ENCODE peak calls at places on chromosomes 3 and 15, in seven cellular contexts. A is AG09319, E is neural crest cell, O is SK-N-SH, V is adrenal gland, D is endothelial cell of umbilical vein, C is dorsolateral prefrontal cortex. J is an unnamed sample.

GRCh38 chr3:39752019-39752637 is 57.3 kb upstream of the MYRIP start:
- DNase-seq in D (peak; percentile 44), A (no peak), C (no peak), O (no peak), E (no peak), V (no peak), J (no peak)

GRCh38 chr3:189286188-189286587 is 114.4 kb downstream of the TPRG1 start:
- DNase-seq in A (no peak), C (no peak), V (no peak), E (no peak), D (no peak), O (no peak), J (no peak)

GRCh38 chr15:55799287-55800212 is 56.6 kb upstream of the PRTG start:
- DNase-seq in V (peak; percentile 20), E (peak; percentile 87), O (peak; percentile 73), A (no peak), C (no peak), D (peak; percentile 69), J (peak; percentile 54)

GRCh38 chr3:197942956-197943556 is 6.9 kb upstream of the RPL35A start:
- DNase-seq in D (peak; percentile 62), V (no peak), E (no peak), A (no peak), C (no peak), O (peak; percentile 65), J (peak; percentile 49)

GRCh38 chr15:72117448-72117697 is 577 bp downstream of the MYO9A start:
- DNase-seq in V (peak; percentile 80), D (no peak), A (peak; percentile 57), E (no peak), O (peak; percentile 79), C (no peak), J (peak; percentile 78)

GRCh38 chr3:78140866-78141658 is 1101.2 kb downstream of the ROBO2 start:
- DNase-seq in C (no peak), D (peak; percentile 61), O (no peak), V (no peak), A (no peak), E (no peak), J (no peak)

GRCh38 chr3:150447084-150447483 is 39.0 kb downstream of the TSC22D2 start:
- DNase-seq in C (no peak), O (no peak), D (peak; percentile 32), E (no peak), A (no peak), V (no peak), J (no peak)

GRCh38 chr3:71753716-71754609 is at the start of gene GPR27:
- DNase-seq in A (no peak), E (peak; percentile 25), C (no peak), O (peak; percentile 85), V (no peak), D (peak; percentile 48), J (no peak)

GRCh38 chr15:95875141-95875643 is 455.3 kb upstream of the NR2F2 start:
- DNase-seq in E (no peak), V (peak; percentile 53), A (peak; percentile 52), D (peak; percentile 48), C (no peak), O (no peak), J (no peak)

GRCh38 chr15:72284781-72285180 is 12.4 kb upstream of the PARP6 start:
- DNase-seq in V (no peak), D (no peak), A (no peak), E (no peak), C (no peak), O (no peak), J (no peak)

GRCh38 chr3:181716916-181717315 is 5.2 kb downstream of the SOX2 start:
- DNase-seq in C (no peak), D (no peak), V (no peak), O (no peak), E (no peak), A (no peak), J (no peak)

DNA sequence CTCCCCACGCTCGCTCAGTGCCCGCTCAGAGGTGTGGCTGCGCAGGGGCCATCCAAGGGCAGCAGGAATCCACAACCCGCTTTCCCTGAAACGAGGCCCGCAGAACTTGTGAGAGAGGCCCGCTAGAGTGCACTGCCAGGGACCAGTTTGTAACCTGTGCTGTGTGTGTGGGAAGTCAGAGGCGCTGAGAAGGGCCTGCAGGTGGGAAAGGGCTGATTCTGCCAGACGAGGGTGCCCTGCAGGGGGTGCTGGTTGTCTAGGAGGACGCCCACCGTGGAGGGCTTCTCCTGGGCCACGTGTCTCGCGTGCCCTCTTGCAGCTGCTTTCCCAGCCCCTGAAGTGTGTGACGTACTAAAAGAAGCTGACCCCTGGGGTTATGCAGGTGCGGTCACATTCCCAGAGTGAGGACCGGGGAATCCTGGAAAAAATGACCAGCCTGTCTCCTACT is 83.3 kb downstream of the C3orf70 start:
- DNase-seq in C (no peak), A (no peak), E (peak; percentile 40), V (no peak), O (peak; percentile 51), D (no peak), J (no peak)
- TF ChIP-seq CTCF in C (no peak), A (no peak), E (peak; percentile 32), V (no peak), O (peak; percentile 10), D (no peak), J (no peak)

DNA sequence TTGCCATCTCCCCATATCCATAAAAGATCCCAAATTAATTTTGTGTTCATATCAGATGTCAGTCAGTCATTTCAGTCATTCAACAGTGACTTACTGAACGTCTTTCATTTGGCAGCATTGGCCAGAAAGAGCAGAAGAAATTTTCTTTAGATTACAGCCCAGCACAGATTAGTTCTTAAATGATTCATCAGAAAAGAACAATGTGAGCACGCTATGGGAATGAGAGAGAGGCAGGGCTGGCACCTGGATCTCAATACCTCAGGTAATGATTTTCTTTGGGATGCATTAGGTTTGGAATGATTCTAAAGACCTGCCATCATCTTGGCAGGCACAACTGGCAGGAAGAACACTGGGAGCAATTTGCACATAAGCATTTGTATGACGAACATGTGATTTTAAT is 41.6 kb downstream of the FBN1 start:
- DNase-seq in V (no peak), A (no peak), E (no peak), D (peak; percentile 41), O (no peak), C (no peak), J (no peak)
- TF ChIP-seq CTCF in V (no peak), A (no peak), E (no peak), D (no peak), O (no peak), C (no peak), J (no peak)

DNA sequence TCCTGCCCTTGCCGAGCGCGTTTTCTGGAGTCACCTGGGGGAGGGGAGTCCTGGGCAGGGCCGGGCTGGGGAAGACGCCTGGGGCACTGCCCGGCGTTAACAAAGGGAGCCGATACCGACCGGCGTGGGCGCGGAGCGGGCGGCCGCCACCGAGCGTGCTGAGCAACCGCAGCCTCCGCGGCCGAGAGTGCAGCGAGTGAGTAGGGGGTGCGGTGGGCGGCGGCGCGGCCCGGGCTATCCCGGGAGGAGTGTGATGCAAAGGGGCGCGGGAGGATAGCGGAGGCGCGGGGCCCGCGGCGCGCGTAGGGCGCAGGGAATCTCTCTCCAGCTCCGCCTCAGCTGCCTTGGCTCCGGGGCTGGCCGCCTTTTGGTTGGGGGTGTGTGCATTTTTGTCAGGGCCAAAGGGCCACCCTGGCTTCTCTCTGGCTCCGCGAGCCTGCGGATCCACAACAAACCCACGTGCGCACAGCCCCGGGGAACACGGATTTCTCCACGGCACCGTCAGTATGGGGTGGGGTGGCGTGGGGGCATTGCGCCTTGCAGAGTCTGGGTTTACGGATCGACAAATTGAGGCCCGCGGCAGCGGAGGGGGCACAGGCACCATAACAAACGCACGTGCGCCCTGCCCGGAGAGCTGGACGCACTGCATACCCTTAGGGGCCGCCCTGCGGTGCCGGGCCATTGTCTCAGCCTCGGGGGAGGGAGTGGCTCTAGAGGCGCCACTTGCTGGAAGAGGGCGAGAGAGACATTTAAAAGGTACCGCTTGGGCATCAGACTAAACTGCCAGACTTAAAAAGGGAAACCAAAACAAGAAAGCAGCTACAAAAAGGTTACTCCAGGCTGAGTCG is 537 bp downstream of the ST6GAL1 start:
- DNase-seq in D (peak; percentile 81), V (peak; percentile 47), E (peak; percentile 57), O (peak; percentile 73), C (peak; percentile 61), A (no peak), J (peak; percentile 77)
- TF ChIP-seq CTCF in D (peak; percentile 20), V (no peak), E (peak; percentile 17), O (peak; percentile 18), C (no peak), A (no peak), J (peak; percentile 8)

GRCh38 chr3:21436846-21437245 is 314.2 kb downstream of the ZNF385D start:
- DNase-seq in O (no peak), D (no peak), V (no peak), A (no peak), E (no peak), C (no peak), J (no peak)
- TF ChIP-seq CTCF in O (no peak), D (no peak), V (no peak), A (no peak), E (no peak), C (no peak), J (no peak)

DNA sequence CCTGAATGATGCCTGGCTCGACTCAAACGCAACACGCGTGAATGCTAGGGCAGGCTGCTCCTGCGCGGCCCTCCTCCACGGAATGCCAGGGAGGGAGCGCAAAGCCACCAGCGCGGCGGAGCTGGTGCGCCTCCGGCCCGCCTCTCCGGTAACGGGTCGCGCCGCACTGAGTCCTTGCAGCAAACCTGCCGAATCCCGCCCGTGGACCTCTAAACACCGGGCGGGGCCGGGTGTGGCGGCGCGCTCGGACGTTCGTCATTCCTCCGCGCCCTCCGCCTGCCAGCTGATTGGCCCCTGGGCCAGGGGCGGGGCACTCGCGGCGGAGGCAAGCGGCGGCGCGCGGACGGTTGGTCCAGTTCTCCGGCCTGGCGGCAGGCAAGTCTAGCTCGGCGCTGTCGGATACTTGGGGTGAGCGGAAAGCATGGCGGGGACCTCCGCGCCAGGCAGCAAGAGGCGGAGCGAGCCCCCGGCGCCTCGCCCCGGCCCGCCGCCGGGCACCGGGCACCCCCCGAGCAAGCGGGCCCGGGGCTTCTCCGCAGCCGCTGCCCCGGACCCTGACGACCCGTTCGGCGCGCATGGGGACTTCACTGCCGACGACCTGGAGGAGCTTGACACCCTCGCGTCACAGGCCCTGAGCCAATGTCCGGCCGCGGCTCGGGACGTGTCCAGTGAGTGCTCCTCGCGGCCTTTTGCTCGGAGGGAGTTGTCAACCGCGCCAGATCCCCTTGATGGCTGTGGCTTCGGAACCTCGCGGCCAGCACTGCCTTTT is at the start of gene ATRIP:
- DNase-seq in O (peak; percentile 98), C (peak; percentile 94), D (peak; percentile 91), V (peak; percentile 87), A (no peak), E (peak; percentile 90), J (peak; percentile 96)
- TF ChIP-seq CTCF in O (no peak), C (peak; percentile 38), D (no peak), V (no peak), A (no peak), E (no peak), J (no peak)

GRCh38 chr15:92954578-92954977 is 54.5 kb downstream of the CHD2 start:
- DNase-seq in C (no peak), A (no peak), E (no peak), D (no peak), O (no peak), V (no peak), J (no peak)
- TF ChIP-seq CTCF in C (no peak), A (peak; percentile 5), E (peak; percentile 51), D (peak; percentile 14), O (peak; percentile 41), V (no peak), J (peak; percentile 4)

DNA sequence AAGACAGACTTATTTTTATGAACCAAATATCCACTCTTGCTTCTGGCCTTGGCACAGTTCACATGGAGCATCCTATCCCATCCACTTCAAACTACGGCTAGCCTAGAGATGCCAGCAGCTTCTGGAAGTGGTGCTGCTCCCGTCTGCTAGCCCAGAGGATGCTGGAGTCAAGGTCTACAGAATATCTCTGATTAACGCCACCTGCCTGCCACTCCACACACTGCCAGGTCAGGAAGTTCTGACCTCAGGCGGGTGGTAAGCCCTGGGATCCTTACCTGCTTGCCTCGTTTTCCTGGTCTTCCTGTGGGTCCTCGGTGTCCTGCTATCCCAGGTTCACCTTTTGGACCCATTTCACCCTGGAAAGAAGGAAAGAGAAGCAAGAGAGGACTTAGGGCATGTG is 42.9 kb downstream of the EAF1 start:
- DNase-seq in E (no peak), D (no peak), A (no peak), V (no peak), O (no peak), C (no peak), J (no peak)
- TF ChIP-seq CTCF in E (no peak), D (no peak), A (no peak), V (no peak), O (no peak), C (no peak), J (no peak)

J was measured in GM10248.